ENCODE peak calls at places on chromosome 17, in seven cellular contexts. D is endothelial cell of umbilical vein, L is HCT116, B is A549, O is H54, V is heart left ventricle, Z is breast epithelium. N is an unnamed sample.
A peak's percentile ranks its signal among the peaks of the same experiment; 100 is the strongest.

GRCh38 chr17:42803074-42803883 is 4.6 kb downstream of the CNTD1 start:
- DNase-seq in Z (no peak), B (peak; percentile 66), L (no peak), D (peak; percentile 36), V (no peak), O (no peak), N (no peak)

GRCh38 chr17:50155115-50155819 is 4.8 kb upstream of the PPP1R9B start:
- DNase-seq in V (peak; percentile 59), D (no peak), O (no peak), L (no peak), B (no peak), Z (no peak), N (no peak)

GRCh38 chr17:32490101-32490482 is 3.3 kb downstream of the CDK5R1 start:
- DNase-seq in D (no peak), V (no peak), L (no peak), B (no peak), Z (no peak), O (no peak), N (no peak)

GRCh38 chr17:35051183-35051578 is 12.3 kb downstream of the RFFL start:
- DNase-seq in O (no peak), B (no peak), V (no peak), L (no peak), Z (no peak), D (peak; percentile 71), N (no peak)

GRCh38 chr17:78534492-78535284 is 42.5 kb downstream of the DNAH17 start:
- DNase-seq in Z (no peak), L (no peak), D (no peak), O (no peak), V (no peak), B (no peak), N (no peak)

GRCh38 chr17:32927724-32928526 is at the start of gene TMEM98:
- DNase-seq in V (peak; percentile 50), Z (no peak), L (no peak), D (no peak), O (no peak), B (no peak), N (peak; percentile 91)

GRCh38 chr17:80252871-80253270 is 7.8 kb upstream of the RNF213 start:
- DNase-seq in Z (peak; percentile 84), B (peak; percentile 88), L (peak; percentile 46), V (peak; percentile 48), D (no peak), O (no peak), N (peak; percentile 91)

GRCh38 chr17:58920773-58921172 is 165.1 kb downstream of the PPM1E start:
- DNase-seq in B (no peak), V (no peak), Z (no peak), D (no peak), O (no peak), L (no peak), N (no peak)

GRCh38 chr17:46090871-46091270 is 91.8 kb downstream of the STH start:
- DNase-seq in D (no peak), B (no peak), Z (no peak), O (no peak), L (no peak), V (no peak), N (no peak)

GRCh38 chr17:81909966-81910839 is 996 bp downstream of the PCYT2 start:
- DNase-seq in V (no peak), B (no peak), L (no peak), Z (no peak), D (no peak), O (peak; percentile 54), N (peak; percentile 77)

GRCh38 chr17:81910840-81911276 is 341 bp downstream of the PCYT2 start:
- DNase-seq in Z (no peak), L (no peak), O (peak; percentile 51), B (no peak), V (no peak), D (no peak), N (no peak)

GRCh38 chr17:81912441-81913309 is 1.5 kb upstream of the PCYT2 start:
- DNase-seq in D (no peak), V (no peak), O (peak; percentile 95), B (no peak), Z (no peak), L (peak; percentile 81), N (peak; percentile 54)

GRCh38 chr17:81911969-81912368 is 770 bp upstream of the PCYT2 start:
- DNase-seq in L (no peak), D (no peak), Z (no peak), B (no peak), V (no peak), O (no peak), N (no peak)

GRCh38 chr17:81911277-81911961 is at the start of gene PCYT2:
- DNase-seq in B (peak; percentile 93), V (peak; percentile 94), Z (peak; percentile 97), L (peak; percentile 90), O (peak; percentile 94), D (peak; percentile 71), N (peak; percentile 97)
- TF ChIP-seq POLR2A in B (peak; percentile 31), V (no peak), Z (no peak), L (no peak), O (peak; percentile 73), D (peak; percentile 37), N (no peak)

DNA sequence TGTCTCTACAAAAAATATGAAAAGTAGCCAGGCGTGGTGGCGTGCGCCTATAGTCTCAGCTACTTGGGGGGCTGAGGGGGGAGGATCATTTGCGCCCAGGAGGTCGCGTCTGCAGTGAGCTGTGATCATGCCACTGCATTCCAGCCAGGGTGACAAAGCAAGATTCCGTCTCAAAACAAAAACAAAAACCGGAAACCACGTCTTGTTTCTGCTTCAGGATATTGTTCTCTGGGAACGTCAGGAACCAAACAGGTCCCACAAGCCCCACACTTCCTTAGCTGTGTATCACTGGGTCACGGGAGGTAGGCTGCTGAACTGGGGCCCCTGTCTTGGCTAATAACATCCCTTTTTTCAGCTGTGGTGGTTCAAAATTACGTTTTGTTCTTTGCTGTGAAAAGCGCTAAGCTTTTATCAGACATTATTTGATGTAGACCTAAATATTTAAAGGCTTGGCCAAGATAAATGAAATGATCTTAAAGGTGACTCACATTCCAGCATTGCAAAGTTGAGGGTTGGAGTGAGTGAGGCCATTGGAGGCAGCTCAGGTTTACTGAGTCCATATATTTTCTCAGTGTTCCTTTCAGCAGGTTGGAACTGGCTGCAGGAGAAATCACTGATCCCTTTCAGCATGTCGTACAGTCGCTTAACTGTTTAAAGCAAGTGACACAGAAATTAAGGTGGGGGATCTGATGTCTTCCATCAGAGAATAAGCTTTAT is 16.4 kb upstream of the SEC14L1 start:
- DNase-seq in Z (no peak), L (peak; percentile 79), D (peak; percentile 98), B (peak; percentile 81), V (peak; percentile 32), O (peak; percentile 71), N (no peak)
- TF ChIP-seq POLR2A in Z (no peak), L (no peak), D (peak; percentile 90), B (no peak), V (no peak), O (no peak), N (no peak)

DNA sequence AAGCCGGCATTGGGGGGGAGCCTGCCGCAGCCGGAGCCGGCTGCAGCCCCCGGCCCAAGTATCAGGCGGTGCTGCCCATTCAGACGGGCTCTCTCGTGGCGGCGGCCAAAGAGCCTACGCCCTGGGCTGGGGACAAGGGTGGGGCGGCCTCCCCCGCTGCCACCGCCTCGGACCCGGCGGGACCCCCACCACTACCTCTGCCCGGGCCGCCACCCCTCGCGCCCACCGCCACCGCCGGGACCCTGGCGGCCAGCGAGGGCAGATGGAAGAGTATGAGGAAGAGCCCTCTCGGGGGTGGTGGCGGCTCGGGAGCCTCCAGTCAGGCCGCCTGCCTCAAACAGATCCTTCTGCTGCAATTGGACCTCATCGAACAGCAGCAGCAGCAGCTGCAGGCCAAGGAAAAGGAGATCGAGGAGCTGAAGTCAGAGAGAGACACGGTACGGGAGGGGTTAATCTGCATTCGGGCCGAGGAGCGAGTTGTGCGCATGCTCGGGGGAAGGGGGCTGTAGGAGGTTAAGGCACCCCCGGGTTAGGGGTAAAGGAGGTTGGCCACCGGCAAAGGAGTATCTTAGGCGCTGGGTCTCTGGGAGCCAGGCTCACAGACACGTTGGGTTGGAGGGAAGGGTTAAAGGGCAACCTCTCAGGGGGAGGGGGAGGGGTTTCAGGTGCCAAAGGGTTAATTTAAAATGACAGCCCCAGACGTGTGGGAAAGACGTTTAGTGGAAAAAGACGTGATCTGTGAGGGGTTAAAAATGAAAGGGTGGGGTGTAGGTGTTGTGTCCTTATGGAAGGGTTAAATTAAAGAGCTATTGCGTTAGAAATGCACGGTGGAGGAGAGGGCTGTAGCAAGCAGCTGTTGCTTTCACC is 1.4 kb downstream of the MSL1 start:
- DNase-seq in O (no peak), B (peak; percentile 72), L (no peak), D (peak; percentile 60), V (peak; percentile 60), Z (no peak), N (no peak)
- TF ChIP-seq POLR2A in O (no peak), B (no peak), L (peak; percentile 55), D (no peak), V (no peak), Z (no peak), N (no peak)

GRCh38 chr17:2510559-2510958 is 1.1 kb downstream of the METTL16 start:
- DNase-seq in D (no peak), Z (no peak), B (no peak), V (no peak), O (no peak), L (no peak), N (no peak)

GRCh38 chr17:2511138-2511461 is 588 bp downstream of the METTL16 start:
- DNase-seq in L (no peak), B (no peak), Z (no peak), V (no peak), O (no peak), D (no peak), N (no peak)

GRCh38 chr17:2508035-2508434 is 3.7 kb downstream of the METTL16 start:
- DNase-seq in B (no peak), L (no peak), Z (no peak), D (no peak), V (no peak), O (no peak), N (no peak)

GRCh38 chr17:2517539-2517938 is 5.9 kb upstream of the METTL16 start:
- DNase-seq in D (no peak), B (no peak), L (no peak), Z (no peak), V (no peak), O (no peak), N (no peak)

GRCh38 chr17:2511462-2512369 is at the start of gene METTL16:
- DNase-seq in L (peak; percentile 98), D (peak; percentile 99), Z (peak; percentile 97), V (peak; percentile 99), O (peak; percentile 96), B (peak; percentile 99), N (peak; percentile 100)
- TF ChIP-seq POLR2A in L (peak; percentile 47), D (peak; percentile 69), Z (peak; percentile 79), V (no peak), O (peak; percentile 55), B (peak; percentile 76), N (peak; percentile 48)

DNA sequence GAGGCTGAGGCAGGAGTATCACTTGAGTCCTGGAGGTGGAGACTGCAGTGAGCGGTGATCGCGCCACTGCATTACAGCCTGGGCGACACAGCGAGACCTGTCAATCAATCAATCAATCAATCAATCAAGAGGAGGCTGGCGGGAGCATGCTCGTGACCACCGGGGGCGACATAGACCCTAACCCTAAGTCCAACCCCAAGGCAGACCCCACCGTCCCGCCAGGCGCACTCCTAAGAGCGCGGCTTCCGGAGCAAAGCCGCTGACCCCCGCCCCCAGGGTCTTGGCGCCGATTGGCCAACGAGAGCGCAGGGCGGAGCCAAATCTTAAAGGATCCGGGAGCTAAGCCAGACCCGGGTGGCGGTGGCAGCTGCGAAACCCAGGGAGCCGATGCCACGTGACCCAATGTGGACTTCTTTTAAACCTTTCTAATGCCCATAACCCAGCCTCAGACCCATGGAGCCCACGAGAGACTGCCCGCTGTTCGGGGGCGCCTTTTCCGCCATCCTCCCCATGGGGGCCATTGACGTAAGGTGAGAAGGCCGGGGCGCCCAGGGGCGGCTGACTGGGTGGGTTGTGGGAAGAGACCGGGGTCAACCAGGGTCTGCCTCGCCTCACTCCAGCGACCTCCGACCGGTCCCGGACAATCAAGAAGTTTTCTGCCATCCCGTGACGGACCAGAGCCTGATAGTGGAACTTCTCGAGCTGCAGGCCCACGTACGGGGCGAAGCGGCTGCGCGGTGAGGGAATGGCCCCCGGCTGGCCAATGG is at the start of gene RANGRF:
- DNase-seq in O (peak; percentile 85), L (peak; percentile 62), V (peak; percentile 94), D (peak; percentile 82), Z (peak; percentile 92), B (peak; percentile 86), N (peak; percentile 94)
- TF ChIP-seq POLR2A in O (peak; percentile 77), L (peak; percentile 58), V (no peak), D (no peak), Z (peak; percentile 36), B (peak; percentile 91), N (no peak)